ENCODE peak calls at places on chromosome X, in four cellular contexts. F is GM12865, E is lower lobe of right lung, T is choroid plexus epithelial cell. V is an unnamed sample.

GRCh38 chrX:96721398-96721797 is 36.8 kb downstream of the DIAPH2 start:
- DNase-seq in T (peak), E (no peak), F (peak), V (peak)

GRCh38 chrX:104137496-104137895 is 19.3 kb downstream of the SLC25A53 start:
- DNase-seq in F (peak), T (peak), E (no peak), V (no peak)

GRCh38 chrX:103477496-103477895 is 41.8 kb downstream of the RAB40A start:
- DNase-seq in F (no peak), T (peak), E (no peak), V (no peak)

GRCh38 chrX:54529166-54529558 is 857 bp upstream of the GNL3L start:
- DNase-seq in F (no peak), E (no peak), T (no peak), V (no peak)

GRCh38 chrX:10722804-10723364 is 102.5 kb upstream of the MID1 start:
- DNase-seq in E (no peak), F (peak), T (peak), V (no peak)

GRCh38 chrX:29851971-29852605 is 363.3 kb upstream of the MAGEB2 start:
- DNase-seq in F (no peak), T (no peak), E (no peak), V (no peak)

GRCh38 chrX:123263246-123263757 is 79.2 kb downstream of the GRIA3 start:
- DNase-seq in E (no peak), T (no peak), F (no peak), V (no peak)

GRCh38 chrX:72247206-72247944 is 8.5 kb upstream of the ERCC6L start:
- DNase-seq in E (peak), T (peak), F (no peak), V (no peak)

GRCh38 chrX:45264865-45265264 is 64.2 kb upstream of the DIPK2B start:
- DNase-seq in F (no peak), E (no peak), T (no peak), V (no peak)

GRCh38 chrX:54492340-54492739 is 3.7 kb downstream of the FGD1 start:
- DNase-seq in F (no peak), T (peak), E (no peak), V (no peak)

GRCh38 chrX:108071578-108071977 is 19.8 kb downstream of the PSMD10 start:
- DNase-seq in F (no peak), E (no peak), T (no peak), V (no peak)

GRCh38 chrX:118355225-118355920 is 9.5 kb downstream of the WDR44 start:
- DNase-seq in E (no peak), F (no peak), T (no peak), V (no peak)

GRCh38 chrX:115719171-115719570 is 158.2 kb downstream of the PLS3 start:
- DNase-seq in F (no peak), E (no peak), T (no peak), V (peak)

GRCh38 chrX:151984328-151984727 is 9.9 kb upstream of the GABRE start:
- DNase-seq in T (peak), E (no peak), F (no peak), V (no peak)

GRCh38 chrX:108000751-108001150 is 18.6 kb upstream of the TEX13B start:
- DNase-seq in T (peak), E (no peak), F (no peak), V (no peak)

GRCh38 chrX:8748855-8749254 is 16.9 kb upstream of the ANOS1 start:
- DNase-seq in F (peak), E (no peak), T (peak), V (no peak)

GRCh38 chrX:18733273-18733672 is 25.8 kb downstream of the PPEF1 start:
- DNase-seq in F (no peak), T (no peak), E (no peak), V (no peak)

GRCh38 chrX:111914398-111915092 is 38.6 kb downstream of the TRPC5OS start:
- DNase-seq in F (no peak), E (no peak), T (no peak), V (no peak)

GRCh38 chrX:12898073-12898472 is 8.3 kb upstream of the TLR8 start:
- DNase-seq in E (no peak), F (no peak), T (no peak), V (no peak)

GRCh38 chrX:46268429-46268828 is 276.8 kb downstream of the ZNF674 start:
- DNase-seq in E (no peak), T (peak), F (no peak), V (no peak)

GRCh38 chrX:37441377-37441776 is 92.2 kb downstream of the PRRG1 start:
- DNase-seq in E (no peak), F (no peak), T (no peak), V (no peak)

GRCh38 chrX:35682481-35682880 is 115.7 kb upstream of the MAGEB16 start:
- DNase-seq in F (no peak), T (no peak), E (no peak), V (no peak)

GRCh38 chrX:3520987-3521875 is 174.8 kb upstream of the MXRA5 start:
- DNase-seq in F (no peak), E (no peak), T (peak), V (no peak)

GRCh38 chrX:150038977-150039599 is 100.8 kb upstream of the EOLA2 start:
- DNase-seq in E (no peak), T (peak), F (no peak), V (no peak)

GRCh38 chrX:41050359-41050758 is 34.9 kb upstream of the USP9X start:
- DNase-seq in T (no peak), F (no peak), E (no peak), V (no peak)

GRCh38 chrX:120365320-120365719 is 3.4 kb downstream of the ATP1B4 start:
- DNase-seq in T (peak), F (peak), E (peak), V (no peak)

GRCh38 chrX:64894454-64895038 is 81.7 kb downstream of the ZC4H2 start:
- DNase-seq in E (no peak), T (peak), F (peak), V (no peak)

GRCh38 chrX:96569034-96569433 is 115.6 kb upstream of the DIAPH2 start:
- DNase-seq in F (no peak), E (no peak), T (no peak), V (no peak)

GRCh38 chrX:55546956-55547355 is 57.3 kb upstream of the USP51 start:
- DNase-seq in F (no peak), E (no peak), T (peak), V (no peak)

GRCh38 chrX:137565921-137566745 is at the start of gene ZIC3:
- DNase-seq in E (peak), T (peak), F (no peak), V (no peak)

GRCh38 chrX:138711399-138712347 is at the start of gene FGF13:
- DNase-seq in T (no peak), F (peak), E (peak), V (no peak)

GRCh38 chrX:10755477-10756334 is 135.3 kb upstream of the MID1 start:
- DNase-seq in F (no peak), E (no peak), T (peak), V (no peak)

GRCh38 chrX:110395877-110396276 is 37.2 kb downstream of the RTL9 start:
- DNase-seq in F (no peak), T (no peak), E (no peak), V (no peak)

GRCh38 chrX:153602621-153603020 is 3.7 kb upstream of the CCNQ start:
- DNase-seq in T (no peak), F (no peak), E (peak), V (no peak)
- TF ChIP-seq CTCF in T (no peak), F (no peak), E (no peak), V (no peak)

DNA sequence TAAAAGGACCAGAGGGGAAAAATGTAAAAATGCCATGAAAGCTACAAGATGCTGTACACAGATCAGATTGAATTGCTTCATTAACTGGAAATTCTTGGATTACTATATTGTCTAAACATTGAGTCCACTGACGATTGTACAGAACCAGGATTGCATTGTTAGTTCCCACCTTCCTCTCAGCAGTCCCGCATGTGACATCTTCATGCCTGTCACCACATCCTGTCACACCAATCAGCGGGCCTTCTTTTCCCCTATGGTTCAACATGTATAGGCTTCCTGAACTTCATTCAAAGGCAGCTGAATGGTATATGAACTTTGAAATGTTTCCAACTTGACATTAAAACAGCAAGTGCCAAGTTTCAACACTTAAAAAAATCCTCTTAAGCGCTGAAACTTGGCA is 24.5 kb downstream of the ZRSR2 start:
- DNase-seq in T (no peak), E (no peak), F (no peak), V (no peak)
- TF ChIP-seq CTCF in T (no peak), E (no peak), F (no peak), V (no peak)

DNA sequence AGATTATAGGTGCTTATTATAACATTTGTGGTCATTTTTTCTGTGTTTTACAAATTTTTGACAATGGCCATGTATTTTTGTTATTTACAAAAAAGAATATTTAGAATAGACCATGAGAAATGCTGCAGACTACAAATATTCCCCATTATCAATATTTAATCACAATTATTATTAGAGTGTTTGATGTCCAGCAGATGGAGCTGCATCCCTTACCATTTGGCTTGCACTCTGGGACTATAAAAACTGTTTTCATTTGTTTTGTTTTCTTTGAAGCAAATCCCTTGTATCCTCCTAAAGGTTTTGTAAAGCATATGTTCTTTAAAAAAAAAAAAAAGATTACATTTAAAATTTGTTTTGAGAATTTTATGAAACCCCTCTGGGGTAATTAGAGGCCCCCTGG is 85.6 kb upstream of the CXorf66 start:
- DNase-seq in T (peak), E (no peak), F (no peak), V (no peak)
- TF ChIP-seq CTCF in T (peak), E (no peak), F (peak), V (peak)

DNA sequence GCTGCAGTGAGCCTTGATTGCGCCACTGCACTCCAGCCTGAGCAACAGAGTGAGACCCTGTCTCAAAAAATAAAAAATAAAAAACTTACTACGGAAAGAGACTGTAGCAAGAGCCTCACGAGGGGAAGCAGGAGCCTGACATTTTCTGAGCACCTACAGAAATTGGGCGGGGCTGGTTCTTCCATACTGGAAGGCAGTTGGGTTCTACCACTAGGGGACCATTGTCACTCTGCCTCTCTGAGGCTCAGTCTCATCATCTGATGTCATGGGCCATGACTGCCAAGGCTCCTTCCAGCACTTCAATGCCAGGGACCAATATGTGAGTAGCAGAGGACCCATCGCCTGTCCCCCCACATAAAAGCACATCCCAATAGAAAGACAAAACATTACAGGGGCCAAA is 8.2 kb downstream of the SH3KBP1 start:
- DNase-seq in E (no peak), F (no peak), T (no peak), V (no peak)
- TF ChIP-seq CTCF in E (no peak), F (peak), T (no peak), V (peak)

DNA sequence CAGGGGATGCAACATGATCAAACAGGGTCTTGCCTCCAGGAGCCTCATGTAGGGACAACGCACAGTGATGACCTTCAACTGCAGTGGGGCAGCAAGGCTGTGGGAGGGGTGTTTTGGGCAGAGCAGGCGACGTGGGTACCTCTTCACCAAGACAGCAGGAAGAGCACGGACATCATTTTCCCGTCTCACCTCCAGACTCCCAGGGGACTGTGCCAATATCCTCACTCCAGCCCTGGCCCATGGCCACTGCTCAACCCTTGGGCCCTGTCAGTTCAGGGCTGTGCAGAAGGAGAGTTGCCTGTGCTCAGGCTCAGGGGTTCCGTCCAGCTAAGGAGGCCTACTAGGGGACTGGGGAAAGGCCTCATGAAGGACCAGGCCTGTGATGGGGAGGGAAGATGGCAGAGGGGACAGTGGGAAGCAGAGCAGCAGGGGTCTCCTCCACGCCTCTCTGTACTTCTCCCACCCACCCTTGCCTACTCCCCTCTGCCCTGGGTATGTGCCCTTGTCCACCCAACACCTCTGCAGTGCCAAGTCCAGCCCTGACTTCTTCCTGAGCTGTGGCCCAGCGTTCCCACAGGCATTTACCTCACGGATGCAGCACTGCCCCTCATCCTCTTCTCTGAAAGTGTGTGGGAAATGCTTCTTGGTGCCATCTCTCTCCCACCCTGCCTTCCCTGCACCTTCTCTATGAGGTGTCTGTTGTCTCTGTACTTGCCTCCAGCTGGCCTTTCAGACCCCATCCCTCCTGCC is 1.4 kb downstream of the IL9R start:
- DNase-seq in T (no peak), E (no peak), F (no peak), V (no peak)
- TF ChIP-seq CTCF in T (no peak), E (no peak), F (no peak), V (no peak)

GRCh38 chrX:17654116-17654515 is 83.2 kb upstream of the SCML1 start:
- DNase-seq in E (no peak), F (peak), T (no peak), V (no peak)

GRCh38 chrX:17656556-17656955 is 80.7 kb upstream of the SCML1 start:
- DNase-seq in T (no peak), F (no peak), E (no peak), V (no peak)

GRCh38 chrX:17656035-17656418 is 81.3 kb upstream of the SCML1 start:
- DNase-seq in F (no peak), E (no peak), T (no peak), V (no peak)

GRCh38 chrX:17655232-17656034 is 81.9 kb upstream of the SCML1 start:
- DNase-seq in E (no peak), T (no peak), F (no peak), V (no peak)
- TF ChIP-seq CTCF in E (no peak), T (no peak), F (no peak), V (no peak)

DNA sequence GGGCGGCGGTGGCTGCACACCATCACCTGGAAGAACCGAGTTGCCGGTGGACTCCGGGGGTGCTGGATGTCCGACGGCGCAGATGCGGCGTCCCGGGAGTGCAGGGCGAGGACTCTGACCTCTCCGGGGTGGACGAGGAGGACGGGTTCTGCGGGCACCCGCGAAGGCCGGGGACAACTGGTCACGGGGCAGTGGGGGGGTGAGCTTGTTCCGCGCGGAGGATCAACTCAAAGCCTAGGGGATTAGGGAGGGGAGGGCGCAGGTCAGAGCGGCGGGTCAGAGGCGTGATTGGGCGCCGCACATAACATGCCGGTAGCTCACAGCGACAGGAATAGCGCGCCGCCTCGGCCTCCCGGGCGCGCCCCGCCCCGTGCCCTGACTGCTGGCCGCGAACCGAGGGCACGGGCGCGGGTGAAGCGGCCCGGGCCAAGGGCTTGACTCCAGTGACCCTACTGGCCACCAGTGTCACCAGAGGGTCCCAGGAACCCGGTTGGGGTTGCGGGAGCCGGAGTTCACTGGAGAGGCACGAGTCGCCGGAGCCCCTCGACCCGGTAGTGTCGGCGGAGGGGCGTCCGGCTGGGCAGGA is at the start of gene KLHL34:
- DNase-seq in E (no peak), F (no peak), T (no peak), V (peak)
- TF ChIP-seq CTCF in E (no peak), F (no peak), T (no peak), V (no peak)

DNA sequence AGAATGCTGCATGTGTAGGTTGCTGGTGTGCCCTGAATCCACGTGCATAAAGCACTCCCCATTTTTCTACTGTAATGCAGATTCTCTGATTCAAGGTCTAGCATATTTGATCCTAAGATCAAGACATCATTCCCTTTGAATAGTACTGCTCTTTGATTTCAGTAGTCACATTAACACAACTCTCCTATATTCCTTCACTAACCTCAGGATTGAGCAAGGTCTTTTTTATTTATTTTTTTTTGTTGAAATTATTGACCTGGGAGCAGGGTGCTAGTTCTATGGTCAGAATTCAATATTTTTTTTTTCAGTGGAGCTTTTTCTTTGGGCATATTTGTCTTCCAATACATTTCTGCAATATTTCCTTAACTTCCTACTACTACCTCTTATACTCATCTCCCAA is 245.7 kb downstream of the RBMX2 start:
- DNase-seq in F (no peak), T (no peak), E (no peak), V (no peak)
- TF ChIP-seq CTCF in F (no peak), T (no peak), E (no peak), V (no peak)

GRCh38 chrX:48917139-48917980 is 1.5 kb downstream of the PIM2 start:
- DNase-seq in E (peak), F (peak), T (peak), V (peak)
- TF ChIP-seq CTCF in E (peak), F (peak), T (peak), V (peak)